ENCODE peak calls at places on chromosomes 6 and 20, in ten cellular contexts. L, S, T, M, U, N, P, R, X and I are unnamed samples.

GRCh38 chr6:156269751-156270369 is 507.3 kb upstream of the ARID1B start:
- DNase-seq in L (no peak), M (no peak), U (no peak), N (no peak), P (no peak), T (no peak), R (peak; percentile 6), X (no peak), S (no peak), I (no peak)

GRCh38 chr6:11770546-11771466 is 7.8 kb downstream of the ADTRP start:
- DNase-seq in M (peak; percentile 100), U (peak; percentile 25), R (no peak), L (peak; percentile 98), X (peak; percentile 98), N (peak; percentile 100), T (peak; percentile 94), P (peak; percentile 87), S (peak; percentile 83), I (peak; percentile 96)

GRCh38 chr6:44238687-44239350 is 8.1 kb upstream of the HSP90AB1 start:
- DNase-seq in L (no peak), R (no peak), M (no peak), U (no peak), S (no peak), P (no peak), N (no peak), T (no peak), X (no peak), I (no peak)

GRCh38 chr6:131059486-131059885 is 3.6 kb downstream of the EPB41L2 start:
- DNase-seq in T (no peak), U (no peak), M (no peak), S (no peak), R (no peak), X (peak; percentile 53), N (no peak), L (no peak), P (no peak), I (no peak)

GRCh38 chr6:138562691-138563090 is 63.4 kb upstream of the NHSL1 start:
- DNase-seq in X (no peak), T (no peak), U (no peak), R (no peak), P (no peak), S (no peak), M (no peak), L (no peak), N (no peak), I (no peak)

GRCh38 chr6:79989641-79990040 is 14.8 kb upstream of the TTK start:
- DNase-seq in N (no peak), X (no peak), L (no peak), R (no peak), T (no peak), M (no peak), U (no peak), S (no peak), P (no peak), I (no peak)

GRCh38 chr20:63133481-63134091 is 82.3 kb downstream of the YTHDF1 start:
- DNase-seq in X (no peak), M (no peak), P (no peak), S (no peak), U (peak; percentile 8), R (no peak), N (no peak), T (no peak), L (no peak), I (no peak)

GRCh38 chr6:101393291-101394251 is at the start of gene GRIK2:
- DNase-seq in P (no peak), U (peak; percentile 75), T (peak; percentile 51), X (no peak), M (no peak), N (peak; percentile 59), L (peak; percentile 26), R (no peak), S (no peak), I (peak; percentile 34)

GRCh38 chr6:44976677-44977405 is 351.3 kb upstream of the RUNX2 start:
- DNase-seq in P (no peak), M (peak; percentile 6), R (no peak), X (peak; percentile 26), T (no peak), L (no peak), S (no peak), U (no peak), N (no peak), I (no peak)

GRCh38 chr6:33410711-33411631 is at the start of gene PHF1:
- DNase-seq in L (no peak), R (peak; percentile 64), X (peak; percentile 85), M (peak; percentile 63), T (peak; percentile 86), U (peak; percentile 47), S (no peak), P (no peak), N (peak; percentile 82), I (peak; percentile 94)

GRCh38 chr6:21327326-21328140 is 266.0 kb upstream of the SOX4 start:
- DNase-seq in X (no peak), P (no peak), N (no peak), L (no peak), T (no peak), U (peak; percentile 20), R (no peak), M (no peak), S (no peak), I (no peak)

GRCh38 chr20:43065299-43065698 is 124.4 kb downstream of the PTPRT start:
- DNase-seq in S (no peak), P (no peak), N (no peak), T (no peak), L (no peak), R (no peak), M (no peak), X (no peak), U (no peak), I (no peak)

GRCh38 chr20:57703013-57703412 is 6.8 kb downstream of the PMEPA1 start:
- DNase-seq in S (no peak), M (no peak), R (no peak), X (no peak), T (no peak), L (no peak), U (no peak), N (no peak), P (no peak), I (no peak)

GRCh38 chr20:8213831-8214587 is 81.9 kb downstream of the PLCB1 start:
- DNase-seq in L (no peak), P (no peak), U (no peak), R (no peak), N (no peak), T (no peak), X (no peak), S (no peak), M (no peak), I (no peak)

GRCh38 chr20:21323640-21324039 is 20.5 kb downstream of the XRN2 start:
- DNase-seq in R (no peak), M (peak; percentile 77), X (peak; percentile 85), U (no peak), S (no peak), T (no peak), N (peak; percentile 87), P (no peak), L (peak; percentile 50), I (peak; percentile 72)

GRCh38 chr20:44448753-44449546 is 26.7 kb upstream of the TTPAL start:
- DNase-seq in N (peak; percentile 36), M (no peak), L (no peak), R (no peak), P (no peak), T (no peak), X (no peak), U (peak; percentile 79), S (peak; percentile 35), I (no peak)

GRCh38 chr6:36916159-36916558 is 30.4 kb downstream of the C6orf89 start:
- DNase-seq in P (no peak), S (peak; percentile 15), M (no peak), T (no peak), L (no peak), U (no peak), R (no peak), N (no peak), X (no peak), I (no peak)

GRCh38 chr6:146914563-146915483 is 289.4 kb upstream of the STXBP5 start:
- DNase-seq in S (peak; percentile 88), L (peak; percentile 97), X (peak; percentile 99), R (no peak), N (peak; percentile 93), U (no peak), T (peak; percentile 86), P (peak; percentile 22), M (peak; percentile 84), I (peak; percentile 78)

GRCh38 chr6:121951918-121952379 is 447.5 kb upstream of the HSF2 start:
- DNase-seq in R (no peak), S (no peak), T (peak; percentile 70), X (peak; percentile 61), P (no peak), N (peak; percentile 84), U (no peak), L (peak; percentile 67), M (peak; percentile 78), I (peak; percentile 26)

GRCh38 chr6:112058243-112058642 is 4.3 kb downstream of the CCN6 start:
- DNase-seq in R (no peak), U (no peak), N (no peak), M (no peak), X (no peak), L (no peak), P (no peak), S (no peak), T (no peak), I (no peak)

GRCh38 chr20:22794200-22794599 is 209.8 kb upstream of the FOXA2 start:
- DNase-seq in X (no peak), T (no peak), L (no peak), P (no peak), S (peak; percentile 69), M (no peak), U (no peak), N (no peak), R (no peak), I (peak; percentile 30)

GRCh38 chr6:14857501-14857900 is 388.4 kb upstream of the JARID2 start:
- DNase-seq in R (peak; percentile 82), P (no peak), L (no peak), S (no peak), N (no peak), X (no peak), U (no peak), M (no peak), T (no peak), I (no peak)

GRCh38 chr6:130632897-130633296 is 194.3 kb upstream of the SMLR1 start:
- DNase-seq in L (no peak), U (peak; percentile 14), M (no peak), T (no peak), N (no peak), X (no peak), S (no peak), R (no peak), P (no peak), I (no peak)